ENCODE peak calls at places on chromosomes 13 and 19, in seven cellular contexts. L is activated naive CD4-positive, alpha-beta T cell treated with anti-CD3 and anti-CD28 coated beads for 36 hours; W is dermis microvascular lymphatic vessel endothelial cell; P is T-helper 22 cell; A is stimulated activated CD8-positive, alpha-beta memory T cell treated with anti-CD3 and anti-CD28 coated beads, Interleukin-15, amount 100 ng/mL, for 24 hours; N is CD8-positive, alpha-beta memory T cell; B is NCI-H2081. G is an unnamed sample.

GRCh38 chr13:35898041-35898440 is 233.1 kb downstream of the DCLK1 start:
- DNase-seq in L (no peak), B (no peak), W (no peak), A (no peak), P (no peak), N (no peak), G (no peak)

GRCh38 chr13:73782781-73783180 is 351.4 kb downstream of the KLF12 start:
- DNase-seq in P (no peak), N (no peak), W (no peak), L (no peak), A (no peak), B (peak), G (no peak)

GRCh38 chr19:1437609-1438008 is 587 bp upstream of the RPS15 start:
- DNase-seq in N (no peak), P (no peak), W (no peak), L (no peak), B (no peak), A (no peak), G (no peak)

GRCh38 chr19:10471909-10472308 is 31.2 kb downstream of the KEAP1 start:
- DNase-seq in A (no peak), L (no peak), B (peak), P (no peak), W (peak), N (no peak), G (no peak)

GRCh38 chr13:28489536-28489935 is 5.4 kb downstream of the FLT1 start:
- DNase-seq in B (no peak), A (no peak), W (peak), L (no peak), N (no peak), P (no peak), G (no peak)

GRCh38 chr19:17107546-17108452 is 32.2 kb downstream of the MYO9B start:
- DNase-seq in W (peak), N (no peak), L (no peak), P (no peak), B (peak), A (no peak), G (no peak)

GRCh38 chr19:13846533-13847032 is 30.4 kb upstream of the NANOS3 start:
- DNase-seq in N (peak), A (peak), W (peak), L (peak), B (no peak), P (peak), G (peak)

GRCh38 chr13:45895880-45896279 is 44.3 kb upstream of the SIAH3 start:
- DNase-seq in B (no peak), A (no peak), P (no peak), L (no peak), W (no peak), N (no peak), G (no peak)

GRCh38 chr13:45831851-45832250 is 19.7 kb downstream of the SIAH3 start:
- DNase-seq in A (no peak), B (no peak), W (no peak), N (no peak), P (no peak), L (no peak), G (no peak)

GRCh38 chr13:77544365-77544764 is 8.9 kb downstream of the SCEL start:
- DNase-seq in L (no peak), A (no peak), B (no peak), W (peak), P (no peak), N (no peak), G (no peak)

GRCh38 chr19:55642153-55643002 is 1.1 kb upstream of the ZNF581 start:
- DNase-seq in A (no peak), N (no peak), P (no peak), W (peak), L (peak), B (no peak), G (no peak)

GRCh38 chr13:49545661-49546060 is 39.7 kb downstream of the RCBTB1 start:
- DNase-seq in L (no peak), B (no peak), W (no peak), N (no peak), P (no peak), A (no peak), G (no peak)

GRCh38 chr19:2636897-2637683 is 65.4 kb downstream of the GNG7 start:
- DNase-seq in A (peak), P (peak), L (peak), W (peak), B (peak), N (peak), G (peak)

GRCh38 chr13:105627270-105627669 is 908.2 kb downstream of the EFNB2 start:
- DNase-seq in W (no peak), B (no peak), N (no peak), P (no peak), A (no peak), L (no peak), G (no peak)

GRCh38 chr19:48724796-48725753 is 5.5 kb upstream of the MAMSTR start:
- DNase-seq in W (peak), L (peak), N (no peak), P (no peak), A (no peak), B (peak), G (no peak)

GRCh38 chr13:99749627-99750026 is 221.9 kb downstream of the ZIC5 start:
- DNase-seq in B (no peak), A (no peak), W (no peak), N (no peak), L (no peak), P (no peak), G (no peak)

GRCh38 chr19:18282021-18282787 is 782 bp upstream of the JUND start:
- DNase-seq in N (no peak), B (no peak), P (no peak), W (no peak), L (peak), A (no peak), G (no peak)

GRCh38 chr19:41868120-41868988 is 8.3 kb downstream of the RPS19 start:
- DNase-seq in B (no peak), L (no peak), P (no peak), W (no peak), N (no peak), A (no peak), G (no peak)

GRCh38 chr19:3398900-3399278 is 32.5 kb downstream of the NFIC start:
- DNase-seq in L (no peak), P (no peak), W (no peak), A (no peak), B (no peak), N (no peak), G (no peak)

GRCh38 chr19:54551950-54552912 is 21.4 kb upstream of the LILRA2 start:
- DNase-seq in N (no peak), B (no peak), W (no peak), L (no peak), P (no peak), A (no peak), G (no peak)

GRCh38 chr19:42422576-42423461 is 4.4 kb downstream of the LIPE start:
- DNase-seq in A (peak), B (no peak), P (peak), N (peak), W (peak), L (peak), G (peak)

GRCh38 chr13:26721251-26721939 is 39.2 kb downstream of the GPR12 start:
- DNase-seq in N (peak), W (no peak), B (no peak), P (peak), L (peak), A (no peak), G (no peak)

GRCh38 chr13:103903790-103904189 is 837.6 kb upstream of the SLC10A2 start:
- DNase-seq in P (no peak), L (no peak), B (no peak), W (no peak), N (no peak), A (no peak), G (no peak)

GRCh38 chr19:927044-927706 is 1.3 kb downstream of the ARID3A start:
- DNase-seq in B (no peak), L (no peak), N (no peak), A (no peak), W (no peak), P (no peak), G (peak)

GRCh38 chr19:45470147-45471081 is 2.6 kb downstream of the FOSB start:
- DNase-seq in A (no peak), L (no peak), W (no peak), P (no peak), N (no peak), B (no peak), G (no peak)

GRCh38 chr19:21699197-21699596 is 68.2 kb downstream of the ZNF100 start:
- DNase-seq in A (no peak), W (no peak), B (no peak), P (no peak), L (no peak), N (no peak), G (no peak)

GRCh38 chr13:102374726-102375125 is 27.1 kb downstream of the FGF14 start:
- DNase-seq in N (no peak), L (no peak), A (no peak), B (no peak), P (no peak), W (no peak), G (no peak)

GRCh38 chr13:49954674-49955455 is 18.7 kb upstream of the SPRYD7 start:
- DNase-seq in L (no peak), W (no peak), A (no peak), P (no peak), B (no peak), N (no peak), G (no peak)

GRCh38 chr19:43624933-43625332 is 5.5 kb upstream of the ZNF428 start:
- DNase-seq in P (peak), L (peak), N (peak), W (peak), B (no peak), A (peak), G (no peak)

GRCh38 chr13:43782686-43783085 is 4.1 kb downstream of the ENOX1 start:
- DNase-seq in B (no peak), P (no peak), W (peak), N (no peak), A (no peak), L (no peak), G (no peak)

GRCh38 chr13:111658150-111659100 is 338.0 kb downstream of the TEX29 start:
- DNase-seq in L (no peak), P (no peak), N (no peak), B (peak), W (no peak), A (no peak), G (peak)

GRCh38 chr13:113121928-113122420 is 625 bp upstream of the F10 start:
- DNase-seq in W (no peak), B (no peak), L (no peak), P (no peak), N (no peak), A (no peak), G (no peak)

GRCh38 chr13:35210234-35210633 is 266.3 kb downstream of the MAB21L1 start:
- DNase-seq in P (no peak), A (no peak), L (no peak), B (no peak), W (peak), N (no peak), G (no peak)